ENCODE peak calls at places on chromosome 22, in nine cellular contexts. One of them, this sample, is unnamed.

GRCh38 chr22:40487663-40488249 is 117.4 kb downstream of the SGSM3 start:
- DNase-seq in ovary: no peak
- DNase-seq in astrocyte of the spinal cord: peak
- DNase-seq in suprapubic skin: no peak
- DNase-seq in epithelial cell of esophagus: peak
- DNase-seq in fibroblast of lung: peak
- DNase-seq in AG10803: peak
- DNase-seq in fibroblast of mammary gland: peak
- DNase-seq in tibial artery: no peak
- DNase-seq in this sample: peak

GRCh38 chr22:28958611-28959010 is 75.2 kb downstream of the ZNRF3 start:
- DNase-seq in suprapubic skin: no peak
- DNase-seq in tibial artery: no peak
- DNase-seq in AG10803: peak
- DNase-seq in fibroblast of lung: peak
- DNase-seq in epithelial cell of esophagus: peak
- DNase-seq in ovary: no peak
- DNase-seq in fibroblast of mammary gland: peak
- DNase-seq in astrocyte of the spinal cord: peak
- DNase-seq in this sample: no peak

GRCh38 chr22:45290410-45290936 is 5.7 kb downstream of the UPK3A start:
- DNase-seq in fibroblast of lung: peak
- DNase-seq in astrocyte of the spinal cord: peak
- DNase-seq in AG10803: peak
- DNase-seq in suprapubic skin: peak
- DNase-seq in epithelial cell of esophagus: peak
- DNase-seq in fibroblast of mammary gland: peak
- DNase-seq in tibial artery: no peak
- DNase-seq in ovary: no peak
- DNase-seq in this sample: no peak

GRCh38 chr22:49503896-49504521 is 323.7 kb downstream of the BRD1 start:
- DNase-seq in ovary: no peak
- DNase-seq in fibroblast of mammary gland: no peak
- DNase-seq in suprapubic skin: peak
- DNase-seq in fibroblast of lung: no peak
- DNase-seq in AG10803: no peak
- DNase-seq in astrocyte of the spinal cord: no peak
- DNase-seq in epithelial cell of esophagus: no peak
- DNase-seq in tibial artery: no peak
- DNase-seq in this sample: no peak

GRCh38 chr22:41446057-41446501 is 522 bp downstream of the TOB2 start:
- DNase-seq in suprapubic skin: no peak
- DNase-seq in fibroblast of lung: no peak
- DNase-seq in tibial artery: peak
- DNase-seq in fibroblast of mammary gland: no peak
- DNase-seq in ovary: peak
- DNase-seq in epithelial cell of esophagus: peak
- DNase-seq in AG10803: no peak
- DNase-seq in astrocyte of the spinal cord: no peak
- DNase-seq in this sample: peak

GRCh38 chr22:21444701-21445436 is 22.3 kb upstream of the TMEM191C start:
- DNase-seq in fibroblast of lung: no peak
- DNase-seq in tibial artery: peak
- DNase-seq in fibroblast of mammary gland: no peak
- DNase-seq in suprapubic skin: peak
- DNase-seq in ovary: peak
- DNase-seq in AG10803: no peak
- DNase-seq in astrocyte of the spinal cord: no peak
- DNase-seq in epithelial cell of esophagus: no peak
- DNase-seq in this sample: no peak

GRCh38 chr22:25221790-25222189 is 2.4 kb downstream of the CRYBB2 start:
- DNase-seq in suprapubic skin: no peak
- DNase-seq in AG10803: no peak
- DNase-seq in tibial artery: no peak
- DNase-seq in fibroblast of mammary gland: no peak
- DNase-seq in fibroblast of lung: no peak
- DNase-seq in astrocyte of the spinal cord: no peak
- DNase-seq in epithelial cell of esophagus: no peak
- DNase-seq in ovary: no peak
- DNase-seq in this sample: no peak

GRCh38 chr22:50420015-50420414 is 54.8 kb downstream of the SBF1 start:
- DNase-seq in astrocyte of the spinal cord: no peak
- DNase-seq in ovary: no peak
- DNase-seq in tibial artery: no peak
- DNase-seq in suprapubic skin: no peak
- DNase-seq in AG10803: no peak
- DNase-seq in epithelial cell of esophagus: no peak
- DNase-seq in fibroblast of lung: no peak
- DNase-seq in fibroblast of mammary gland: no peak
- DNase-seq in this sample: no peak

GRCh38 chr22:22836635-22837034 is 51.0 kb upstream of the IGLL5 start:
- DNase-seq in AG10803: peak
- DNase-seq in fibroblast of lung: peak
- DNase-seq in fibroblast of mammary gland: peak
- DNase-seq in astrocyte of the spinal cord: no peak
- DNase-seq in suprapubic skin: no peak
- DNase-seq in tibial artery: no peak
- DNase-seq in epithelial cell of esophagus: peak
- DNase-seq in ovary: no peak
- DNase-seq in this sample: no peak

GRCh38 chr22:30537083-30537731 is 9.3 kb downstream of the SEC14L6 start:
- DNase-seq in tibial artery: no peak
- DNase-seq in AG10803: no peak
- DNase-seq in fibroblast of lung: no peak
- DNase-seq in ovary: no peak
- DNase-seq in astrocyte of the spinal cord: no peak
- DNase-seq in epithelial cell of esophagus: no peak
- DNase-seq in fibroblast of mammary gland: no peak
- DNase-seq in suprapubic skin: no peak
- DNase-seq in this sample: no peak

GRCh38 chr22:32820131-32820882 is 18.8 kb downstream of the TIMP3 start:
- DNase-seq in suprapubic skin: peak
- DNase-seq in ovary: no peak
- DNase-seq in fibroblast of lung: no peak
- DNase-seq in astrocyte of the spinal cord: no peak
- DNase-seq in fibroblast of mammary gland: peak
- DNase-seq in tibial artery: peak
- DNase-seq in epithelial cell of esophagus: peak
- DNase-seq in AG10803: no peak
- DNase-seq in this sample: no peak

GRCh38 chr22:22748297-22748743 is 103.9 kb downstream of the GGTLC2 start:
- DNase-seq in epithelial cell of esophagus: peak
- DNase-seq in tibial artery: no peak
- DNase-seq in fibroblast of mammary gland: peak
- DNase-seq in fibroblast of lung: peak
- DNase-seq in AG10803: peak
- DNase-seq in astrocyte of the spinal cord: peak
- DNase-seq in ovary: peak
- DNase-seq in suprapubic skin: no peak
- DNase-seq in this sample: peak

GRCh38 chr22:43843783-43844530 is 18.4 kb downstream of the SULT4A1 start:
- DNase-seq in fibroblast of mammary gland: no peak
- DNase-seq in fibroblast of lung: no peak
- DNase-seq in tibial artery: no peak
- DNase-seq in ovary: no peak
- DNase-seq in AG10803: no peak
- DNase-seq in suprapubic skin: no peak
- DNase-seq in astrocyte of the spinal cord: no peak
- DNase-seq in epithelial cell of esophagus: no peak
- DNase-seq in this sample: no peak

GRCh38 chr22:33650244-33650643 is 270.0 kb downstream of the LARGE1 start:
- DNase-seq in astrocyte of the spinal cord: no peak
- DNase-seq in suprapubic skin: no peak
- DNase-seq in epithelial cell of esophagus: no peak
- DNase-seq in tibial artery: no peak
- DNase-seq in AG10803: no peak
- DNase-seq in fibroblast of mammary gland: no peak
- DNase-seq in ovary: no peak
- DNase-seq in fibroblast of lung: no peak
- DNase-seq in this sample: no peak

GRCh38 chr22:30296851-30297250 is 7.5 kb upstream of the CASTOR1 start:
- DNase-seq in astrocyte of the spinal cord: no peak
- DNase-seq in tibial artery: no peak
- DNase-seq in suprapubic skin: no peak
- DNase-seq in AG10803: no peak
- DNase-seq in ovary: no peak
- DNase-seq in fibroblast of lung: no peak
- DNase-seq in fibroblast of mammary gland: no peak
- DNase-seq in epithelial cell of esophagus: no peak
- DNase-seq in this sample: no peak

GRCh38 chr22:32994046-32994827 is 63.9 kb downstream of the SYN3 start:
- DNase-seq in epithelial cell of esophagus: no peak
- DNase-seq in AG10803: no peak
- DNase-seq in ovary: no peak
- DNase-seq in suprapubic skin: no peak
- DNase-seq in fibroblast of lung: no peak
- DNase-seq in fibroblast of mammary gland: no peak
- DNase-seq in astrocyte of the spinal cord: no peak
- DNase-seq in tibial artery: no peak
- DNase-seq in this sample: no peak

GRCh38 chr22:49253656-49254055 is 574.0 kb downstream of the BRD1 start:
- DNase-seq in tibial artery: no peak
- DNase-seq in fibroblast of mammary gland: no peak
- DNase-seq in epithelial cell of esophagus: no peak
- DNase-seq in fibroblast of lung: no peak
- DNase-seq in suprapubic skin: no peak
- DNase-seq in AG10803: no peak
- DNase-seq in astrocyte of the spinal cord: no peak
- DNase-seq in ovary: no peak
- DNase-seq in this sample: no peak

GRCh38 chr22:21641417-21641794 is 696 bp upstream of the SDF2L1 start:
- DNase-seq in ovary: peak
- DNase-seq in fibroblast of lung: peak
- DNase-seq in tibial artery: no peak
- DNase-seq in fibroblast of mammary gland: peak
- DNase-seq in suprapubic skin: no peak
- DNase-seq in epithelial cell of esophagus: peak
- DNase-seq in astrocyte of the spinal cord: peak
- DNase-seq in AG10803: peak
- DNase-seq in this sample: peak

DNA sequence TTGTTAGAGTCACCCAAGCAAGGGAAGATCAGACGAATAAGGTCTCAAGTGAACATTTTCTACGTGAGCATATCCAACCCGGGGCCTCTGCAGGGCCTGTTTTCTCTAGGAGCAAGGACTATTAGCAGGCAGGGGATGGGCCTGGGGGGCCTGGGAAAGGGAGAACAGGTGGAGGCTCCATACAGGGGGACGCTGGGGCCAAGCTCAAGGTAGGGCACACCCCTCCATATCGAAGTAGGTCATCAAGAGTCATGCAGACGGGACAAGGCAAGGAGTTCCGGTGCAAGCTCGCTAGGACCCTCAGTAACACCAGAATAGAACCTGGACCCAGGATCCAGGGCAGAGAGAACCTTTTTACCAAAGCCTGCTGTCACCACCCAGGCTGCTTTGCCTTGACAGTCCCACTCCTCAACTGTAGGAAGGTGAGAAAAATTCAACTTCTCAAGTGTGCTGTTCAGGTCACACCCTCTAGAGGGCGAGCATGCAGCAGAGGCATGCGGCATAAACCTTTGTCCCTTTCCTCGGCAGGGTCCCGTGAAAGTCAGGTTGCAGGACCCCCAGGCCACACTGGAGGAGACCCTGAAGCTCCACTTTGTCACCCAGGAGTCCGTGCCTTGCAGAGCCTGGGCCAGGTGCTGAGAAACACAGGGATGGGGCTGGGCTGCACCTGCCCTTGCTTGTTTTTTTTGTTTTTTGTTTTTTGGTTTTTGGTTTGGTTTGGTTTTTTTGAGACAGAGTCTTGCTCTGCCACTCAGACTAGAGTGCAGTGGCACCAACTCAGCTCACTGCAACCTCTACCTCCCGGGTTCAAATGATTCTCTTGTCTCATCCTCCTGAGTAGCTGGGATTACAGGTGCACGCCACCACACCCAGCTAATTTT is 8.6 kb upstream of the APOBEC3B start:
- DNase-seq in astrocyte of the spinal cord: peak
- DNase-seq in epithelial cell of esophagus: peak
- DNase-seq in AG10803: peak
- DNase-seq in suprapubic skin: no peak
- DNase-seq in fibroblast of lung: peak
- DNase-seq in tibial artery: no peak
- DNase-seq in ovary: no peak
- DNase-seq in fibroblast of mammary gland: peak
- DNase-seq in this sample: peak
- TF ChIP-seq CTCF in astrocyte of the spinal cord: peak
- TF ChIP-seq CTCF in epithelial cell of esophagus: peak
- TF ChIP-seq CTCF in AG10803: peak
- TF ChIP-seq CTCF in suprapubic skin: peak
- TF ChIP-seq CTCF in fibroblast of lung: peak
- TF ChIP-seq CTCF in tibial artery: peak
- TF ChIP-seq CTCF in ovary: no peak
- TF ChIP-seq CTCF in fibroblast of mammary gland: peak
- TF ChIP-seq CTCF in this sample: peak

DNA sequence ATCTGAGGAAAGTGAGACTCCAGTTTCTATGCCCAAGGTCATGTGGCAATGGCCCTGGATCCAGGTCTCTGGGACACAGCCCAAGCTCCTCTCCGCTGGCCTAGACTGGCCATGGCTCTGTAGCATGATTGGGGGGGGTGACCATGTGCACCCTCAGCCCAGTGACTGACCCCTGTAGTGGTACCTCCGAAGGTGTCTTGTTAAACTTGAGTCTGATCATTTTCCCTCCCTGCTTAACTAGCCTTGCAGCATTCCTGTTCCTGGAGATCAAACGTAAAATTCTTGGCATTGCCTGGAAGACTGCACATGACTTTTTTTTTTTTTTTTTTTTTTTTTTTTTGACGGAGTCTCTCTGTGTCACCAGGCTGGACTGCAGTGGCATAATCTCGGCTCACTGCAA is 1116.0 kb downstream of the TBC1D22A start:
- DNase-seq in AG10803: no peak
- DNase-seq in astrocyte of the spinal cord: no peak
- DNase-seq in ovary: no peak
- DNase-seq in fibroblast of mammary gland: no peak
- DNase-seq in fibroblast of lung: no peak
- DNase-seq in tibial artery: no peak
- DNase-seq in epithelial cell of esophagus: no peak
- DNase-seq in suprapubic skin: no peak
- DNase-seq in this sample: no peak
- TF ChIP-seq CTCF in AG10803: no peak
- TF ChIP-seq CTCF in astrocyte of the spinal cord: no peak
- TF ChIP-seq CTCF in ovary: no peak
- TF ChIP-seq CTCF in fibroblast of mammary gland: no peak
- TF ChIP-seq CTCF in fibroblast of lung: no peak
- TF ChIP-seq CTCF in tibial artery: no peak
- TF ChIP-seq CTCF in epithelial cell of esophagus: no peak
- TF ChIP-seq CTCF in suprapubic skin: no peak
- TF ChIP-seq CTCF in this sample: no peak

GRCh38 chr22:27682438-27682837 is 119.1 kb downstream of the MN1 start:
- DNase-seq in epithelial cell of esophagus: no peak
- DNase-seq in astrocyte of the spinal cord: no peak
- DNase-seq in AG10803: no peak
- DNase-seq in fibroblast of lung: no peak
- DNase-seq in tibial artery: no peak
- DNase-seq in ovary: no peak
- DNase-seq in fibroblast of mammary gland: no peak
- DNase-seq in suprapubic skin: no peak
- DNase-seq in this sample: no peak
- TF ChIP-seq CTCF in epithelial cell of esophagus: peak
- TF ChIP-seq CTCF in astrocyte of the spinal cord: peak
- TF ChIP-seq CTCF in AG10803: peak
- TF ChIP-seq CTCF in fibroblast of lung: no peak
- TF ChIP-seq CTCF in tibial artery: no peak
- TF ChIP-seq CTCF in ovary: no peak
- TF ChIP-seq CTCF in fibroblast of mammary gland: peak
- TF ChIP-seq CTCF in suprapubic skin: no peak
- TF ChIP-seq CTCF in this sample: peak

GRCh38 chr22:19498866-19499190 is 19.1 kb downstream of the CDC45 start:
- DNase-seq in fibroblast of mammary gland: no peak
- DNase-seq in tibial artery: peak
- DNase-seq in ovary: no peak
- DNase-seq in fibroblast of lung: no peak
- DNase-seq in AG10803: no peak
- DNase-seq in astrocyte of the spinal cord: no peak
- DNase-seq in epithelial cell of esophagus: no peak
- DNase-seq in suprapubic skin: no peak
- DNase-seq in this sample: no peak
- TF ChIP-seq CTCF in fibroblast of mammary gland: no peak
- TF ChIP-seq CTCF in tibial artery: no peak
- TF ChIP-seq CTCF in ovary: no peak
- TF ChIP-seq CTCF in fibroblast of lung: no peak
- TF ChIP-seq CTCF in AG10803: no peak
- TF ChIP-seq CTCF in astrocyte of the spinal cord: no peak
- TF ChIP-seq CTCF in epithelial cell of esophagus: no peak
- TF ChIP-seq CTCF in suprapubic skin: no peak
- TF ChIP-seq CTCF in this sample: no peak

This sample was measured in endothelial cell of umbilical vein.